ENCODE peak calls at places on chromosomes 6 and 20, in ten cellular contexts. H is endodermal cell; C is activated CD8-positive, alpha-beta T cell treated with anti-CD3 and anti-CD28 coated beads for 36 hours; Y is B cell; B is A549; L is OCI-LY7; I is breast epithelium; J is IMR-90; P is AG04450; D is neural progenitor cell. A is an unnamed sample.
A peak's percentile ranks its signal among the peaks of the same experiment; 100 is the strongest.

GRCh38 chr6:161435426-161436065 is 161.7 kb upstream of the AGPAT4 start:
- DNase-seq in H (no peak), C (no peak), Y (no peak), B (no peak), L (no peak), I (no peak), J (no peak), P (no peak), D (no peak), A (no peak)

GRCh38 chr20:33684533-33685327 is 1.5 kb downstream of the E2F1 start:
- DNase-seq in H (peak; percentile 83), C (no peak), Y (no peak), B (no peak), L (peak; percentile 74), I (no peak), J (no peak), P (no peak), D (peak; percentile 84), A (no peak)

GRCh38 chr20:35461620-35462019 is 6.2 kb downstream of the CEP250 start:
- DNase-seq in H (no peak), C (no peak), Y (no peak), B (no peak), L (no peak), I (no peak), J (peak; percentile 17), P (no peak), D (no peak), A (no peak)

GRCh38 chr6:148972481-148972880 is 225.7 kb downstream of the UST start:
- DNase-seq in H (peak; percentile 97), C (peak; percentile 66), Y (peak; percentile 69), B (peak; percentile 10), L (peak; percentile 90), I (peak; percentile 32), J (no peak), P (no peak), D (peak; percentile 91), A (no peak)

GRCh38 chr6:170050591-170051041 is 240.3 kb downstream of the DLL1 start:
- DNase-seq in H (no peak), C (no peak), Y (no peak), B (no peak), L (no peak), I (no peak), J (no peak), P (no peak), D (no peak), A (no peak)

GRCh38 chr20:973785-974194 is 28.3 kb downstream of the RSPO4 start:
- DNase-seq in H (peak; percentile 75), C (peak; percentile 61), Y (no peak), B (peak; percentile 60), L (peak; percentile 66), I (no peak), J (peak; percentile 10), P (no peak), D (peak; percentile 52), A (no peak)

GRCh38 chr20:44111712-44112335 is 75.2 kb downstream of the JPH2 start:
- DNase-seq in H (peak; percentile 58), C (no peak), Y (no peak), B (no peak), L (no peak), I (peak; percentile 63), J (peak; percentile 7), P (no peak), D (no peak), A (no peak)

GRCh38 chr20:62200491-62201172 is 17.8 kb downstream of the MTG2 start:
- DNase-seq in H (no peak), C (no peak), Y (no peak), B (no peak), L (no peak), I (no peak), J (no peak), P (no peak), D (no peak), A (no peak)

GRCh38 chr6:141326426-141326825 is 806.3 kb upstream of the GJE1 start:
- DNase-seq in H (no peak), C (peak; percentile 84), Y (no peak), B (peak; percentile 94), L (no peak), I (no peak), J (peak; percentile 100), P (peak; percentile 94), D (no peak), A (peak; percentile 78)

GRCh38 chr6:97427648-97428047 is 144.6 kb upstream of the MMS22L start:
- DNase-seq in H (no peak), C (no peak), Y (no peak), B (no peak), L (no peak), I (no peak), J (no peak), P (no peak), D (no peak), A (no peak)

GRCh38 chr6:123830110-123830509 is 26.4 kb downstream of the NKAIN2 start:
- DNase-seq in H (peak; percentile 41), C (no peak), Y (no peak), B (no peak), L (no peak), I (no peak), J (no peak), P (no peak), D (peak; percentile 55), A (no peak)

GRCh38 chr6:20318851-20319387 is 82.8 kb upstream of the E2F3 start:
- DNase-seq in H (no peak), C (no peak), Y (no peak), B (no peak), L (no peak), I (no peak), J (no peak), P (no peak), D (no peak), A (no peak)

DNA sequence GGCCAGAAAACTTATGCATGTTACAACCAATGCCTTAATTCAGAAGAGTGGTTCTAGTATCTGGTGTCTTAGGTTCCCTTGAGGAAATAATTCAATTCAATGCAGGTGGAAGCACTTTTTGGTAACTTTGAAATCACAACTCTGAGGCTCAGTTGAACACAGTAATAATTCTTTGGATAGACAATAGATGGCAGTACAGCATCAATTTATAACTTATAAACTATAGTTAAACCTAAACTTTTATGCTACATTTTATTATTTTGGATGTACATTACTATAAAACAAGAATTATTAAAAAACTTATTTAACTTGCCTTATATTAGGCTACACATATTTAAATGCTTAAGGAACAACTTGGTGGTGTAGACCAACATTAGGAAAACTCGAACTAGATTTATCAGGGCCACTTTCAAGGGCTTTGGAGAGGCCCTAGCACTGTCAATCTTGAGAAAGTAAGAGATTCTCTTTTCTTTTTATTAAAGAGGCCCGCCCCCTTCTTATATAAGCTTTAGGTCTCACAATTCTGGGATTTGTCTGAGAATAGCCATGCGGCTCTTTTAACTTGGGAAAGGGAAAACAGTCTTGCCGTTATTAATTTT is 85.9 kb downstream of the CRYBG1 start:
- DNase-seq in H (no peak), C (no peak), Y (no peak), B (peak; percentile 6), L (peak; percentile 62), I (no peak), J (peak; percentile 12), P (no peak), D (no peak), A (no peak)
- TF ChIP-seq CTCF in H (peak; percentile 68), C (peak; percentile 75), Y (peak; percentile 84), B (peak; percentile 66), L (peak; percentile 90), I (peak; percentile 32), J (peak; percentile 64), P (peak; percentile 51), D (peak; percentile 61), A (peak; percentile 37)

GRCh38 chr20:37007898-37008649 is 56.6 kb upstream of the SAMHD1 start:
- DNase-seq in H (no peak), C (no peak), Y (no peak), B (peak; percentile 45), L (peak; percentile 72), I (no peak), J (peak; percentile 56), P (no peak), D (no peak), A (no peak)
- TF ChIP-seq CTCF in H (peak; percentile 16), C (no peak), Y (peak; percentile 24), B (no peak), L (peak; percentile 77), I (no peak), J (peak; percentile 54), P (peak; percentile 33), D (no peak), A (peak; percentile 18)

DNA sequence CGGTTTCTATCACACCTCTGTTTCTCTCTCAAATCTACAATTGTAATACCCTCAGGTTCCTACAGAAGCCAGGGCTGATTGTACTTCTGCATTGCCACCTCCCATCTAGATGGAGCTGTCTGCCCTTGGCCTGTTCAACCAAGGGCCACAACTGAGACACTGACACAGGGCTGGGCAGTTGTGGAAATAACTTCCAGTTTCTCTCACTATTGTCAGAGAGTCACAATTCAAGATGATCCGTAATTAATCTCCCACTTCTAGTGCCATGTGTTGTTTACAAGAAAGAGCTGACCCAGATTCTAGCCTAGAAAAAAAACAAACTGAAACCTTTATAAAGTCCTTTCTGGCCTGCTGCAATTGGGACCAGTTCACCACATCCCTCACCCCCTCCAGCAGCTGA is 22.2 kb downstream of the RCAN2 start:
- DNase-seq in H (no peak), C (no peak), Y (no peak), B (no peak), L (no peak), I (no peak), J (no peak), P (no peak), D (no peak), A (no peak)
- TF ChIP-seq CTCF in H (peak; percentile 36), C (no peak), Y (no peak), B (no peak), L (no peak), I (no peak), J (no peak), P (no peak), D (no peak), A (no peak)

GRCh38 chr6:92126088-92126487 is 1293.3 kb downstream of the EPHA7 start:
- DNase-seq in H (no peak), C (no peak), Y (no peak), B (peak; percentile 5), L (no peak), I (no peak), J (no peak), P (no peak), D (no peak), A (no peak)

GRCh38 chr6:92121228-92121627 is 1298.1 kb downstream of the EPHA7 start:
- DNase-seq in H (no peak), C (no peak), Y (no peak), B (no peak), L (no peak), I (no peak), J (no peak), P (no peak), D (no peak), A (no peak)

GRCh38 chr6:92124126-92124525 is 1295.2 kb downstream of the EPHA7 start:
- DNase-seq in H (no peak), C (no peak), Y (no peak), B (no peak), L (no peak), I (no peak), J (peak; percentile 45), P (no peak), D (no peak), A (no peak)

GRCh38 chr6:92125681-92126080 is 1293.7 kb downstream of the EPHA7 start:
- DNase-seq in H (no peak), C (no peak), Y (no peak), B (no peak), L (no peak), I (no peak), J (no peak), P (no peak), D (no peak), A (no peak)

DNA sequence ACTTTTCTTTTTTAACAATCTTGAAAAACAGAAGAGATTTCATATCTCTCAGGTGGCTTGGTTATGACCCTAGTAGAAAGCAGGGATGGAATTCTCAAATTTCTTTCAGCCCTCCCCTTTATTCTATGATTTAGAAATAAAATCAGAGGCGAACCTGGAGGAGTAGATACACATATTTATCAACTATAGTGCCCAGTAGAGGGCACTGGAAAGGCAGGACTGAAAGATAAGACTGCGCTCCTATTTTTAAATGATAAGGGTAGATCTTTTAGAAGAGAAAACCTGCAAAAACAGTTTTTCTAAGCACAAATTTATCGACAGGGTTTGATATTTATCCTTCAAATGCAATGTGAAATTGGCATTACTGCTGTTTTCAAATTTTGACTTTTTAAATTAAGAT is 1296.6 kb downstream of the EPHA7 start:
- DNase-seq in H (no peak), C (no peak), Y (no peak), B (no peak), L (peak; percentile 6), I (no peak), J (peak; percentile 1), P (no peak), D (peak; percentile 25), A (no peak)
- TF ChIP-seq CTCF in H (peak; percentile 75), C (no peak), Y (no peak), B (peak; percentile 16), L (peak; percentile 70), I (no peak), J (peak; percentile 35), P (peak; percentile 12), D (peak; percentile 67), A (no peak)